ENCODE peak calls at places on chromosomes 1 and 21, in eight cellular contexts. One of them, this sample, is unnamed.

GRCh38 chr1:204454476-204454875 is 40.1 kb downstream of the PIK3C2B start:
- DNase-seq in WTC11: no peak
- DNase-seq in right lobe of liver: no peak
- DNase-seq in colonic mucosa: no peak
- DNase-seq in cardiac fibroblast: no peak
- DNase-seq in heart left ventricle: no peak
- DNase-seq in mesothelial cell of epicardium: no peak
- DNase-seq in fibroblast of the aortic adventitia: no peak
- DNase-seq in this sample: no peak

GRCh38 chr1:204915856-204916485 is 45.3 kb downstream of the NFASC start:
- DNase-seq in fibroblast of the aortic adventitia: no peak
- DNase-seq in right lobe of liver: no peak
- DNase-seq in colonic mucosa: peak; percentile 50
- DNase-seq in cardiac fibroblast: no peak
- DNase-seq in heart left ventricle: no peak
- DNase-seq in mesothelial cell of epicardium: no peak
- DNase-seq in WTC11: no peak
- DNase-seq in this sample: no peak

GRCh38 chr1:204773246-204773645 is 87.7 kb upstream of the LRRN2 start:
- DNase-seq in heart left ventricle: no peak
- DNase-seq in right lobe of liver: no peak
- DNase-seq in fibroblast of the aortic adventitia: no peak
- DNase-seq in WTC11: no peak
- DNase-seq in mesothelial cell of epicardium: no peak
- DNase-seq in colonic mucosa: no peak
- DNase-seq in cardiac fibroblast: no peak
- DNase-seq in this sample: no peak

GRCh38 chr1:204746838-204747442 is 61.4 kb upstream of the LRRN2 start:
- DNase-seq in heart left ventricle: peak; percentile 28
- DNase-seq in cardiac fibroblast: peak; percentile 55
- DNase-seq in colonic mucosa: peak; percentile 61
- DNase-seq in right lobe of liver: peak; percentile 37
- DNase-seq in WTC11: peak; percentile 68
- DNase-seq in mesothelial cell of epicardium: peak; percentile 51
- DNase-seq in fibroblast of the aortic adventitia: peak; percentile 56
- DNase-seq in this sample: no peak

GRCh38 chr1:67840449-67840848 is 7.2 kb upstream of the GNG12 start:
- DNase-seq in cardiac fibroblast: peak; percentile 95
- DNase-seq in heart left ventricle: no peak
- DNase-seq in fibroblast of the aortic adventitia: peak; percentile 98
- DNase-seq in WTC11: no peak
- DNase-seq in colonic mucosa: no peak
- DNase-seq in right lobe of liver: no peak
- DNase-seq in mesothelial cell of epicardium: no peak
- DNase-seq in this sample: no peak

GRCh38 chr1:61746768-61747167 is 4.5 kb downstream of the PATJ start:
- DNase-seq in cardiac fibroblast: peak; percentile 41
- DNase-seq in mesothelial cell of epicardium: no peak
- DNase-seq in colonic mucosa: no peak
- DNase-seq in right lobe of liver: no peak
- DNase-seq in WTC11: no peak
- DNase-seq in heart left ventricle: no peak
- DNase-seq in fibroblast of the aortic adventitia: peak; percentile 66
- DNase-seq in this sample: no peak

GRCh38 chr1:30834249-30834648 is 74.3 kb downstream of the SDC3 start:
- DNase-seq in colonic mucosa: no peak
- DNase-seq in mesothelial cell of epicardium: no peak
- DNase-seq in fibroblast of the aortic adventitia: no peak
- DNase-seq in cardiac fibroblast: no peak
- DNase-seq in heart left ventricle: no peak
- DNase-seq in right lobe of liver: no peak
- DNase-seq in WTC11: no peak
- DNase-seq in this sample: no peak

GRCh38 chr1:159896086-159896930 is 3.7 kb downstream of the CFAP45 start:
- DNase-seq in heart left ventricle: peak; percentile 35
- DNase-seq in fibroblast of the aortic adventitia: no peak
- DNase-seq in cardiac fibroblast: no peak
- DNase-seq in colonic mucosa: no peak
- DNase-seq in WTC11: no peak
- DNase-seq in right lobe of liver: no peak
- DNase-seq in mesothelial cell of epicardium: no peak
- DNase-seq in this sample: no peak

GRCh38 chr1:223776826-223777454 is 64.6 kb downstream of the CAPN2 start:
- DNase-seq in WTC11: no peak
- DNase-seq in right lobe of liver: no peak
- DNase-seq in fibroblast of the aortic adventitia: no peak
- DNase-seq in colonic mucosa: peak; percentile 9
- DNase-seq in heart left ventricle: no peak
- DNase-seq in cardiac fibroblast: peak; percentile 21
- DNase-seq in mesothelial cell of epicardium: no peak
- DNase-seq in this sample: no peak

GRCh38 chr1:152198982-152199381 is 25.0 kb downstream of the HRNR start:
- DNase-seq in WTC11: no peak
- DNase-seq in colonic mucosa: no peak
- DNase-seq in heart left ventricle: no peak
- DNase-seq in fibroblast of the aortic adventitia: no peak
- DNase-seq in mesothelial cell of epicardium: no peak
- DNase-seq in right lobe of liver: no peak
- DNase-seq in cardiac fibroblast: no peak
- DNase-seq in this sample: no peak

GRCh38 chr1:207891148-207891547 is 19.8 kb downstream of the CD34 start:
- DNase-seq in fibroblast of the aortic adventitia: no peak
- DNase-seq in heart left ventricle: no peak
- DNase-seq in colonic mucosa: no peak
- DNase-seq in cardiac fibroblast: no peak
- DNase-seq in WTC11: no peak
- DNase-seq in right lobe of liver: no peak
- DNase-seq in mesothelial cell of epicardium: no peak
- DNase-seq in this sample: no peak

GRCh38 chr1:207888647-207889046 is 22.3 kb downstream of the CD34 start:
- DNase-seq in WTC11: no peak
- DNase-seq in right lobe of liver: no peak
- DNase-seq in mesothelial cell of epicardium: no peak
- DNase-seq in fibroblast of the aortic adventitia: no peak
- DNase-seq in cardiac fibroblast: peak; percentile 48
- DNase-seq in heart left ventricle: no peak
- DNase-seq in colonic mucosa: no peak
- DNase-seq in this sample: no peak

GRCh38 chr1:207887542-207887941 is 23.4 kb downstream of the CD34 start:
- DNase-seq in right lobe of liver: no peak
- DNase-seq in colonic mucosa: no peak
- DNase-seq in cardiac fibroblast: no peak
- DNase-seq in fibroblast of the aortic adventitia: no peak
- DNase-seq in mesothelial cell of epicardium: no peak
- DNase-seq in heart left ventricle: no peak
- DNase-seq in WTC11: no peak
- DNase-seq in this sample: no peak

GRCh38 chr1:207892764-207893163 is 18.2 kb downstream of the CD34 start:
- DNase-seq in colonic mucosa: no peak
- DNase-seq in right lobe of liver: no peak
- DNase-seq in fibroblast of the aortic adventitia: no peak
- DNase-seq in mesothelial cell of epicardium: no peak
- DNase-seq in heart left ventricle: no peak
- DNase-seq in cardiac fibroblast: no peak
- DNase-seq in WTC11: no peak
- DNase-seq in this sample: no peak

GRCh38 chr1:207890136-207890738 is 20.7 kb downstream of the CD34 start:
- DNase-seq in colonic mucosa: no peak
- DNase-seq in heart left ventricle: peak; percentile 89
- DNase-seq in WTC11: no peak
- DNase-seq in fibroblast of the aortic adventitia: peak; percentile 95
- DNase-seq in cardiac fibroblast: peak; percentile 97
- DNase-seq in right lobe of liver: peak; percentile 50
- DNase-seq in mesothelial cell of epicardium: no peak
- DNase-seq in this sample: no peak
- TF ChIP-seq CTCF in colonic mucosa: no peak
- TF ChIP-seq CTCF in heart left ventricle: no peak
- TF ChIP-seq CTCF in WTC11: no peak
- TF ChIP-seq CTCF in fibroblast of the aortic adventitia: no peak
- TF ChIP-seq CTCF in cardiac fibroblast: no peak
- TF ChIP-seq CTCF in right lobe of liver: no peak
- TF ChIP-seq CTCF in mesothelial cell of epicardium: no peak
- TF ChIP-seq CTCF in this sample: no peak

GRCh38 chr1:34460193-34460592 is 283.5 kb downstream of the C1orf94 start:
- DNase-seq in right lobe of liver: peak; percentile 29
- DNase-seq in colonic mucosa: peak; percentile 60
- DNase-seq in heart left ventricle: no peak
- DNase-seq in cardiac fibroblast: peak; percentile 10
- DNase-seq in fibroblast of the aortic adventitia: peak; percentile 17
- DNase-seq in mesothelial cell of epicardium: peak; percentile 45
- DNase-seq in WTC11: peak; percentile 74
- DNase-seq in this sample: no peak
- TF ChIP-seq CTCF in right lobe of liver: peak; percentile 62
- TF ChIP-seq CTCF in colonic mucosa: peak; percentile 54
- TF ChIP-seq CTCF in heart left ventricle: peak; percentile 6
- TF ChIP-seq CTCF in cardiac fibroblast: no peak
- TF ChIP-seq CTCF in fibroblast of the aortic adventitia: peak; percentile 44
- TF ChIP-seq CTCF in mesothelial cell of epicardium: peak; percentile 67
- TF ChIP-seq CTCF in WTC11: peak; percentile 61
- TF ChIP-seq CTCF in this sample: peak; percentile 74

DNA sequence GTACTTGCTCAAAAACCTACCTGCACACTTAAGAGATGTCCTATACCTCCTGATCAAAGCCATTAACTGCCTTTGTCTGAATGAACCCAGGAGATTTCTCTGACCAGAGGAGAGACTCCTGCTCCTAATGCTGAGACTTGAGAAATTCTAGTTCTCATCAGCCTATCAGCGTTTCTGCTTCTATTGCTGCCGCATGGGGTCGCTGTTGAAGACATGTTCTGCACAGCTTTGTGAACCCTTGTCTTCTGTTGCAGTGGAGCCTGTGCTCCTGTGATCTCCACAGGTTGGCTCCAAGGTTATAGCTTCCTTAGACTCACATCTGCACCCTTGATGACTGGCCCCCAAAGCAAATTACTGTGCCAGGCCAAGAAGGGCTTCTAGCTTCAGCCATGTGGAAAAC is 40.2 kb downstream of the EDN2 start:
- DNase-seq in mesothelial cell of epicardium: no peak
- DNase-seq in heart left ventricle: no peak
- DNase-seq in cardiac fibroblast: no peak
- DNase-seq in colonic mucosa: no peak
- DNase-seq in WTC11: no peak
- DNase-seq in fibroblast of the aortic adventitia: no peak
- DNase-seq in right lobe of liver: no peak
- DNase-seq in this sample: no peak
- TF ChIP-seq CTCF in mesothelial cell of epicardium: no peak
- TF ChIP-seq CTCF in heart left ventricle: no peak
- TF ChIP-seq CTCF in cardiac fibroblast: peak; percentile 13
- TF ChIP-seq CTCF in colonic mucosa: no peak
- TF ChIP-seq CTCF in WTC11: no peak
- TF ChIP-seq CTCF in fibroblast of the aortic adventitia: peak; percentile 5
- TF ChIP-seq CTCF in right lobe of liver: no peak
- TF ChIP-seq CTCF in this sample: peak; percentile 46

DNA sequence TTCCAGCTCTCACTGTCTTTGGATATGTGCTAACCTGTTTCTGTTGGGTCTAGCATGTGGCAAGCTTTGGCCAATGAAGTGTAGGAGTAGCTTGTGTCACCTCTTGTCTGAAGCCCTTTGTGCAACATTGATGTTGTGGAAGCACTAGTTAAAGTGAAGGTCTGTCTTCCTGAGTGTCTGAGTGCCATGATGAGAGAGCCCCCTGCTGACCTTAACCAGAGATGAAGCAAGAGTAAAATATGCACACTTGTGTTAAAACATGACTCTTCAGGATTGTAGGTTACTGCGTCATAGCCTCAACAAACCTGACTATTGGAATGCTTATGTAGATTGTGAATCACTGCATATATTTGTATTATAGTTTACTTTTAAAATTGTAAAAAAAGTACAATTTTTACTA is 103.7 kb downstream of the NCAM2 start:
- DNase-seq in cardiac fibroblast: peak; percentile 60
- DNase-seq in colonic mucosa: no peak
- DNase-seq in mesothelial cell of epicardium: no peak
- DNase-seq in WTC11: peak; percentile 25
- DNase-seq in right lobe of liver: no peak
- DNase-seq in heart left ventricle: no peak
- DNase-seq in fibroblast of the aortic adventitia: peak; percentile 74
- DNase-seq in this sample: no peak
- TF ChIP-seq CTCF in cardiac fibroblast: no peak
- TF ChIP-seq CTCF in colonic mucosa: no peak
- TF ChIP-seq CTCF in mesothelial cell of epicardium: no peak
- TF ChIP-seq CTCF in WTC11: no peak
- TF ChIP-seq CTCF in right lobe of liver: peak; percentile 8
- TF ChIP-seq CTCF in heart left ventricle: no peak
- TF ChIP-seq CTCF in fibroblast of the aortic adventitia: peak; percentile 34
- TF ChIP-seq CTCF in this sample: peak; percentile 60

DNA sequence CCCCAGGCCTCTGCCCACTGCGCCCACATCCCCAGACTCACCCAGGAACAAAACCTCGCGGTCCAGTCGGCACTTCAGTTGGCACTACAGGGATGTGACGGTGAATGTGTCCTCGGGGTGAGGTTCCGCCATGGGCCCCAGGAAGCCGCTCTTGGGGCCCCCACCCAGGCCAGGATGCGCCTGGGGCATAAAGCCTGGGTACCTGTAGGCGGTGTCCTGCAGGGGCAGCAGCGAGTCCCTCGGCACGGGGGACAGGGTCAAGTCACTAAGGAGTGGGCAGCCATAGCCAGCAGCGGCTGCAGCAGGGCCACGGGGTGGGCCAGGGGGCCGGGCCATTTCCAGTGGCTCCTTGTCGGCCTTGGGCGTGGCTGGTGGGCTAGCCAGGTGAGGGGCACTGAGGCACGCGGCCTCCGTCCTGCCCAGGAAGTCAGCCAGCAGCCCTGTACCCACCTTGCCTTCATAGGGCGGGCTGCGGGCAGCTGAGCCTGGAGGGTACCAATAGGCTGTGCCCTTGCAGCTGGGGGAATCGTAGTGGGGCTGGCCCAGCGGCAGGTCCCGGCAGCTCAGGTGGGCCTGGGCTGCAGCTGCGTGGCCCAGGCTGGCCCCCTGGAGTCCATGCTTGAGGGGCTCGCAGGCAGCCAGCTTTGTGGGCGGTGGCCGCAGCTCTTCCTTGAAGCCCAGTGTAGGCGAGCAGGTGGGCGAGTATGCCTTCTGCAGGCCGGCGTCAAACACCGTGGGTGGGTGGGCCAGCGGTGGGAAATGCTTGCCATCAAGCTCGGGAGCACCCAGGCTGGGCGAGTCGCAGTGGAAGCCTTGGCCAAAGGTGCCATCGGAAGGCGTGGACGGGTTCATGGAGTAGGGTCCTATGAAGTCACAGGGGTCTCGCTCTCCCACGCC is 56.5 kb downstream of the AHDC1 start:
- DNase-seq in heart left ventricle: no peak
- DNase-seq in mesothelial cell of epicardium: no peak
- DNase-seq in WTC11: peak; percentile 64
- DNase-seq in cardiac fibroblast: no peak
- DNase-seq in fibroblast of the aortic adventitia: no peak
- DNase-seq in colonic mucosa: no peak
- DNase-seq in right lobe of liver: no peak
- DNase-seq in this sample: no peak
- TF ChIP-seq CTCF in heart left ventricle: no peak
- TF ChIP-seq CTCF in mesothelial cell of epicardium: peak; percentile 26
- TF ChIP-seq CTCF in WTC11: peak; percentile 43
- TF ChIP-seq CTCF in cardiac fibroblast: peak; percentile 15
- TF ChIP-seq CTCF in fibroblast of the aortic adventitia: no peak
- TF ChIP-seq CTCF in colonic mucosa: no peak
- TF ChIP-seq CTCF in right lobe of liver: no peak
- TF ChIP-seq CTCF in this sample: peak; percentile 36